ENCODE peak calls at places on chromosomes 16 and 17, in seven cellular contexts. M is kidney, T is cardiac fibroblast, P is progenitor cell of endocrine pancreas, Q is lower leg skin, I is astrocyte of the spinal cord, E is sigmoid colon. Y is an unnamed sample.

GRCh38 chr17:35341465-35341992 is 31.9 kb downstream of the SLFN11 start:
- DNase-seq in I (no peak), P (no peak), M (no peak), Q (no peak), E (no peak), T (peak), Y (no peak)

GRCh38 chr16:74372369-74372768 is 3.7 kb upstream of the NPIPB15 start:
- DNase-seq in E (no peak), Q (peak), I (no peak), M (no peak), T (no peak), P (no peak), Y (no peak)

GRCh38 chr16:11744075-11744470 is 1.4 kb upstream of the TXNDC11 start:
- DNase-seq in P (no peak), E (no peak), I (no peak), M (no peak), Q (no peak), T (no peak), Y (no peak)

GRCh38 chr16:11658896-11659708 is 9.2 kb upstream of the SNN start:
- DNase-seq in M (no peak), I (peak), T (no peak), E (no peak), Q (no peak), P (no peak), Y (no peak)

GRCh38 chr17:62140836-62141235 is 75.8 kb upstream of the MED13 start:
- DNase-seq in P (no peak), E (no peak), Q (no peak), M (no peak), I (no peak), T (peak), Y (no peak)

GRCh38 chr16:4958510-4959111 is 481 bp downstream of the SEC14L5 start:
- DNase-seq in T (no peak), P (no peak), Q (no peak), E (no peak), I (no peak), M (no peak), Y (no peak)

GRCh38 chr17:35537569-35538209 is at the start of gene SLFN12L:
- DNase-seq in P (no peak), I (no peak), Q (no peak), E (no peak), M (no peak), T (peak), Y (no peak)

GRCh38 chr17:16986391-16986790 is 14.5 kb upstream of the TNFRSF13B start:
- DNase-seq in E (no peak), P (no peak), Q (peak), M (no peak), I (no peak), T (no peak), Y (no peak)

GRCh38 chr17:57649731-57650484 is 95.2 kb downstream of the CCDC182 start:
- DNase-seq in I (peak), Q (no peak), E (no peak), M (no peak), T (peak), P (no peak), Y (no peak)

GRCh38 chr17:71631483-71631882 is 489.3 kb upstream of the SOX9 start:
- DNase-seq in E (no peak), I (peak), M (no peak), T (peak), P (no peak), Q (no peak), Y (no peak)

GRCh38 chr17:48477235-48477634 is 47.2 kb upstream of the SKAP1 start:
- DNase-seq in M (no peak), T (no peak), Q (no peak), I (no peak), E (no peak), P (no peak), Y (no peak)

GRCh38 chr17:10616502-10617119 is 40.5 kb downstream of the MYH3 start:
- DNase-seq in M (peak), I (peak), T (peak), E (peak), P (peak), Q (peak), Y (peak)

GRCh38 chr17:77101521-77102410 is 39.0 kb upstream of the SEC14L1 start:
- DNase-seq in I (no peak), E (no peak), P (no peak), M (no peak), T (no peak), Q (no peak), Y (no peak)

GRCh38 chr17:82917656-82918345 is 78.0 kb upstream of the ZNF750 start:
- DNase-seq in E (no peak), I (no peak), P (no peak), M (peak), T (peak), Q (no peak), Y (peak)

GRCh38 chr17:83187782-83188311 is 108.4 kb downstream of the METRNL start:
- DNase-seq in I (no peak), T (no peak), P (no peak), M (no peak), Q (no peak), E (no peak), Y (no peak)

GRCh38 chr17:55458977-55459376 is 37.3 kb upstream of the MMD start:
- DNase-seq in T (peak), I (peak), P (no peak), Q (no peak), E (no peak), M (no peak), Y (no peak)

GRCh38 chr17:30426292-30426691 is 47.6 kb downstream of the CPD start:
- DNase-seq in T (peak), P (no peak), Q (no peak), E (no peak), M (no peak), I (no peak), Y (no peak)

GRCh38 chr17:72022328-72022727 is 98.5 kb upstream of the SOX9 start:
- DNase-seq in I (no peak), T (no peak), Q (no peak), E (no peak), P (no peak), M (no peak), Y (no peak)

GRCh38 chr16:4378202-4378666 is 6.6 kb downstream of the VASN start:
- DNase-seq in P (no peak), M (no peak), I (no peak), Q (peak), T (peak), E (no peak), Y (no peak)

GRCh38 chr17:74968361-74968780 is 4.2 kb downstream of the HID1 start:
- DNase-seq in Q (peak), M (no peak), E (no peak), I (no peak), T (no peak), P (no peak), Y (no peak)

GRCh38 chr16:66135376-66135775 is 231.1 kb upstream of the CDH5 start:
- DNase-seq in M (peak), I (no peak), T (no peak), Q (peak), P (no peak), E (peak), Y (no peak)

GRCh38 chr16:48542020-48542473 is 67.9 kb downstream of the N4BP1 start:
- DNase-seq in E (peak), P (no peak), I (peak), M (peak), Q (peak), T (peak), Y (no peak)

GRCh38 chr16:4733747-4734062 is 366 bp downstream of the ANKS3 start:
- DNase-seq in Q (no peak), T (no peak), I (no peak), M (no peak), P (no peak), E (peak), Y (no peak)

GRCh38 chr16:46582313-46582712 is 38.9 kb downstream of the SHCBP1 start:
- DNase-seq in M (no peak), E (no peak), P (no peak), I (no peak), T (no peak), Q (no peak), Y (no peak)

GRCh38 chr17:81412490-81413093 is 17.3 kb downstream of the BAHCC1 start:
- DNase-seq in P (no peak), M (no peak), I (no peak), E (peak), T (peak), Q (no peak), Y (no peak)

GRCh38 chr16:47519543-47519942 is 58.4 kb downstream of the PHKB start:
- DNase-seq in Q (no peak), E (no peak), T (no peak), P (no peak), I (no peak), M (no peak), Y (no peak)

GRCh38 chr17:57295526-57296023 is 39.3 kb downstream of the MSI2 start:
- DNase-seq in P (no peak), I (peak), T (no peak), E (no peak), M (no peak), Q (no peak), Y (no peak)

GRCh38 chr16:21618261-21618660 is 18.9 kb downstream of the METTL9 start:
- DNase-seq in P (no peak), E (no peak), T (no peak), M (no peak), I (no peak), Q (no peak), Y (no peak)

GRCh38 chr16:21611546-21612384 is 12.4 kb downstream of the METTL9 start:
- DNase-seq in E (no peak), P (no peak), Q (no peak), M (no peak), T (no peak), I (no peak), Y (no peak)

GRCh38 chr16:21613361-21613760 is 14.0 kb downstream of the METTL9 start:
- DNase-seq in I (no peak), P (no peak), E (no peak), M (no peak), T (no peak), Q (no peak), Y (no peak)

GRCh38 chr16:21611178-21611545 is 11.8 kb downstream of the METTL9 start:
- DNase-seq in T (peak), E (no peak), Q (no peak), I (no peak), M (no peak), P (no peak), Y (no peak)

DNA sequence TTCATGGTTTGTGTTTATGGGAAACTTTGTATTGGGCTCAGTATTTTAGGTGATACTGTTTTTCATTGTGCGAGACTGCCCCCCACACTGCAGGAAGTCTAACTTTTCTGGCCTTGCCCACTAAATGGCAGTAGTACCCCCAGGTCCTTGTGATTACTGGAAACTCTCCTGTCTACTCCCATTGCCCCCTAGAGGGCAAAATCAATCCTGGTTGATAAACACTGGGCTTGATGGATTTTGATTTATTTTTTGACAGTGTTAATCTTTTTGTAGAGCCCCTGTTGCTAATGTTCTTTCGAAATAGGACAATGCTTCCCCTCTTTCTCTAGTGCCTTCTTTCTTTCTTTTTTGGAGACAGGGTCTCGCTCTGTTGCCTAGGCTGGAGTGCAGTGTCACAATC is 15.5 kb downstream of the METTL9 start:
- DNase-seq in T (no peak), E (no peak), P (no peak), M (no peak), Q (no peak), I (no peak), Y (no peak)
- TF ChIP-seq CTCF in T (no peak), E (no peak), P (peak), M (no peak), Q (no peak), I (no peak), Y (peak)

GRCh38 chr16:56793504-56793903 is 63.6 kb downstream of the NUP93 start:
- DNase-seq in P (no peak), T (peak), E (no peak), M (no peak), Q (no peak), I (peak), Y (no peak)
- TF ChIP-seq CTCF in P (peak), T (peak), E (no peak), M (peak), Q (no peak), I (peak), Y (peak)

GRCh38 chr16:62038646-62039045 is 2.4 kb upstream of the CDH8 start:
- DNase-seq in M (no peak), T (no peak), P (no peak), I (no peak), E (no peak), Q (no peak), Y (no peak)

GRCh38 chr16:62036101-62036806 is at the start of gene CDH8:
- DNase-seq in P (peak), M (no peak), E (no peak), Q (peak), I (peak), T (peak), Y (no peak)

GRCh38 chr16:62038225-62038624 is 2.0 kb upstream of the CDH8 start:
- DNase-seq in M (no peak), E (no peak), T (no peak), I (no peak), Q (no peak), P (no peak), Y (no peak)

GRCh38 chr16:62036807-62037135 is 533 bp upstream of the CDH8 start:
- DNase-seq in Q (no peak), P (no peak), E (no peak), I (no peak), M (no peak), T (no peak), Y (no peak)

GRCh38 chr16:62041401-62041800 is 5.2 kb upstream of the CDH8 start:
- DNase-seq in I (peak), M (no peak), Q (no peak), P (peak), T (peak), E (no peak), Y (no peak)
- TF ChIP-seq CTCF in I (peak), M (no peak), Q (no peak), P (peak), T (peak), E (no peak), Y (peak)

GRCh38 chr16:27223226-27223610 is 19.9 kb downstream of the KDM8 start:
- DNase-seq in T (no peak), E (no peak), P (no peak), Q (no peak), M (no peak), I (no peak), Y (no peak)
- TF ChIP-seq CTCF in T (peak), E (no peak), P (peak), Q (no peak), M (no peak), I (no peak), Y (no peak)

GRCh38 chr17:8630802-8631553 is 453 bp upstream of the MYH10 start:
- DNase-seq in P (peak), M (peak), I (peak), T (peak), E (peak), Q (peak), Y (peak)
- TF ChIP-seq CTCF in P (peak), M (no peak), I (no peak), T (no peak), E (no peak), Q (no peak), Y (no peak)

GRCh38 chr16:89357055-89357454 is 133.3 kb downstream of the ANKRD11 start:
- DNase-seq in M (peak), I (no peak), E (no peak), P (no peak), Q (no peak), T (no peak), Y (no peak)
- TF ChIP-seq CTCF in M (no peak), I (no peak), E (no peak), P (no peak), Q (no peak), T (no peak), Y (no peak)